ENCODE peak calls at places on chromosomes 12 and 14, in four cellular contexts. A is right lobe of liver, H is WERI-Rb-1, R is choroid plexus epithelial cell. D is an unnamed sample.

GRCh38 chr12:106252056-106252455 is 4.2 kb upstream of the CKAP4 start:
- DNase-seq in R (no peak), A (peak), H (no peak), D (no peak)

GRCh38 chr12:14602128-14602527 is 34.4 kb upstream of the PLBD1 start:
- DNase-seq in A (no peak), H (no peak), R (no peak), D (no peak)

GRCh38 chr14:100664841-100665425 is 61.8 kb upstream of the DLK1 start:
- DNase-seq in H (no peak), R (peak), A (no peak), D (no peak)

GRCh38 chr14:65224799-65225198 is 122.5 kb upstream of the MAX start:
- DNase-seq in H (no peak), R (no peak), A (no peak), D (no peak)

GRCh38 chr12:3263939-3264699 is 186.9 kb downstream of the TSPAN9 start:
- DNase-seq in R (no peak), H (no peak), A (peak), D (no peak)

GRCh38 chr12:3145036-3145435 is 67.9 kb downstream of the TSPAN9 start:
- DNase-seq in R (no peak), A (peak), H (no peak), D (no peak)

GRCh38 chr14:87343641-87344040 is 649.3 kb downstream of the GALC start:
- DNase-seq in H (no peak), A (no peak), R (no peak), D (no peak)

GRCh38 chr12:107320031-107320928 is 226.9 kb upstream of the CRY1 start:
- DNase-seq in H (peak), R (peak), A (no peak), D (no peak)

GRCh38 chr14:104665663-104666522 is 23.5 kb upstream of the INF2 start:
- DNase-seq in A (peak), H (no peak), R (no peak), D (no peak)

GRCh38 chr14:54699087-54699530 is 132.2 kb downstream of the SAMD4A start:
- DNase-seq in A (no peak), H (peak), R (no peak), D (peak)

GRCh38 chr14:68784298-68784910 is 8.5 kb downstream of the ZFP36L1 start:
- DNase-seq in A (peak), H (no peak), R (no peak), D (peak)

GRCh38 chr12:114696443-114697245 is 12.7 kb upstream of the TBX3 start:
- DNase-seq in A (no peak), H (no peak), R (no peak), D (no peak)

GRCh38 chr12:45089417-45089816 is 38.5 kb upstream of the DBX2 start:
- DNase-seq in R (no peak), H (no peak), A (no peak), D (no peak)

GRCh38 chr12:22477894-22478287 is 66.5 kb downstream of the C2CD5 start:
- DNase-seq in R (peak), A (no peak), H (no peak), D (no peak)

GRCh38 chr12:12645485-12645884 is 33.8 kb downstream of the CREBL2 start:
- DNase-seq in H (no peak), R (peak), A (no peak), D (no peak)

GRCh38 chr12:57210926-57211700 is 5.5 kb upstream of the NXPH4 start:
- DNase-seq in R (no peak), H (no peak), A (no peak), D (no peak)

GRCh38 chr12:116545936-116546335 is 13.2 kb upstream of the MAP1LC3B2 start:
- DNase-seq in A (no peak), R (no peak), H (no peak), D (no peak)

GRCh38 chr12:95548056-95548538 is 3.2 kb downstream of the USP44 start:
- DNase-seq in H (peak), R (no peak), A (no peak), D (no peak)

DNA sequence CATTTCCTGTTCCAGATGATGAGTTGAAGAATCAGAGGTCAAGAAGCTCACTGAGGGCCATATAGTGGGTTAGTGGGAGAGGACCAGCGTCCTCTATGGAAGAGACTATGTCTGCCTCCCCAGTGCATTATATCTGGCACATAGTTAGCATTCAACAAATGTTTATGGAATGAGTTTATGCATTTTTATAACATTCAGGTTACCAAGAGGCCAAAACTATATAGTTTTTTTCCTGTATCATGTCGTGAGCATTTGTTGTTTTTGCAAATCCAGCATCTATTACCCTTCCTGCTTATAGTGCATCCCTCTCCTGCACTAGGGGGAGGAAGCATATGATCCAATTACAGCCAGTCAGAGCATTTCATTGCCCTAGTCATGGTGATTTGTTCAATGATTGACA is 60.6 kb downstream of the SUDS3 start:
- DNase-seq in A (no peak), R (peak), H (no peak), D (no peak)
- TF ChIP-seq CTCF in A (no peak), R (no peak), H (no peak), D (no peak)

GRCh38 chr14:106210650-106211049 is 684.3 kb downstream of the TMEM121 start:
- DNase-seq in R (no peak), H (no peak), A (no peak), D (no peak)
- TF ChIP-seq CTCF in R (no peak), H (no peak), A (no peak), D (no peak)

GRCh38 chr14:34875031-34875922 is at the start of gene BAZ1A:
- DNase-seq in H (peak), A (peak), R (peak), D (peak)
- TF ChIP-seq CTCF in H (no peak), A (peak), R (no peak), D (no peak)

GRCh38 chr12:642633-643477 is 20.4 kb downstream of the NINJ2 start:
- DNase-seq in H (peak), R (peak), A (peak), D (no peak)
- TF ChIP-seq CTCF in H (peak), R (peak), A (peak), D (peak)

DNA sequence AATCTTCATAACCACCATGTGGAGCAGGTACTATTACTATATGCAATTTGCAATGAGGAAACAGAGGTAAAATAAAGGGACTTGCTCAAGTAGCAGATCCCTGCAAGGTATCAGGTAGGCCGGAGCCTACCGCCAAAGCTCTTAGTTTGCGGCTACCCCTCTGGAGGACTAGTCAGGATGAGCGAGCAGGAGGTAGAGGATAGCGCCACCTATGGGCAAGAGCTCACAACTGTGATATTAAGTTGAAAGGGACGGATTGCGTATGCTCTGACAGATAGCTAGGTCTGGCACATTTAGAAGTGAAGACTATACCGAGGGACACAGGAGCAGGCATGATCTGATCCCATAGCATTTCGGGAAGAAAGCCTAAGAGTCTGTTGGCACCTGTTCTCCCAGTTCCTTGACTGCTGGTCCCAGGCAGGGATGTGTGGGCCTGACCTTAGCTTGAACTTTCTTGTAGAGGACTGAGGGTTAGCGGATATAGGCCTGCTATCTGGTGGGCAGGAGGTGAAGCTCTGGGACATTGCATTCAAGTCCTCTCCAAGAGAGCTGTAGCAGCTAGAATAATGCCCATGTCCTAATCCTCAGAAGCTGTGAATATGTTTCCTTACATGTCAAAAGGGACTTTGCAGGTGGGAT is 48.0 kb downstream of the SLC17A8 start:
- DNase-seq in A (no peak), H (peak), R (peak), D (no peak)
- TF ChIP-seq CTCF in A (no peak), H (peak), R (peak), D (peak)

GRCh38 chr12:90695415-90695814 is 259.6 kb downstream of the CCER1 start:
- DNase-seq in H (no peak), R (peak), A (no peak), D (no peak)
- TF ChIP-seq CTCF in H (no peak), R (peak), A (peak), D (no peak)

DNA sequence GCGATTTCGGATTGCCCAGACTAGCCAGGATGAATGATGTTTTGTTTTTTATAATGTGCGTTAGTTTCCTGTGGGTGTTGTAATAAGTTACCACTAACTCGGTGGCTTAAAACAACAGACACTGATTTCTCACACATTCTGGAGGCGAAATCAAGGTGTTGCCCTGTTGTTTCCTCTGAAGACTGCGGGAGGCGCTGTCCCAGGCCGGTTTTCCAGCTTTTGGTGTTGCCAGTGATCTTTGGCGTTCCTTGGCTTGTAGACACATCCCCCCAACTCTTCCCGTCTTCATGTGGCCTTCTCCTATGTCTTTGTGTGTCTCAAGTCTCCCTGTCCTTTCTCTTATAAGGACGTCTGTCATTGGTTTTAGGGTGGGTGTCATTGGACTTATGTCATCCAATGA is 267.7 kb downstream of the AACS start:
- DNase-seq in A (no peak), H (no peak), R (no peak), D (no peak)
- TF ChIP-seq CTCF in A (no peak), H (peak), R (peak), D (peak)

DNA sequence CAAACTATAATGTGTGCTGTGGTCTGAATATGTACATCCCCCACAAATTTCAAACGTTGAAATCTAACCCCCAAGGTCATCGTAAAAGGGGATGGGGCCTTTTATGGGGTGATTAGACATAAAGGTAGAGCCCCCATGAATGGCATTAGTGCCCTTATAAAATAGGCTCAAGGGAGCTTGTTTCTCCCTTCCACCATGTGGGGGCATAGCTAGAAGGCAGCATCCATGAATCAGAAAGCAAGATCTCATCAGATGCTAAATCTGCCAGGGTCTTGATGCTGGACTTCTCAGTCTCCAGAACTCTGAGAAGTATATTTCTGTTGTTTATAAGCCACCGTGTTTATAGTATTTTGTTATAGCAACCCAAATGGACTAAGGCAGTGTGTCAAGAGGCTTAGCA is 33.4 kb upstream of the IGF1 start:
- DNase-seq in A (no peak), H (no peak), R (peak), D (no peak)
- TF ChIP-seq CTCF in A (no peak), H (no peak), R (peak), D (peak)

GRCh38 chr12:47378907-47379306 is 299.1 kb upstream of the AMIGO2 start:
- DNase-seq in H (no peak), R (no peak), A (no peak), D (no peak)

GRCh38 chr12:47383942-47384341 is 304.2 kb upstream of the AMIGO2 start:
- DNase-seq in H (no peak), A (no peak), R (peak), D (no peak)

GRCh38 chr12:47378222-47378582 is 298.4 kb upstream of the AMIGO2 start:
- DNase-seq in A (no peak), H (no peak), R (peak), D (no peak)

GRCh38 chr12:47385587-47385986 is 305.8 kb upstream of the AMIGO2 start:
- DNase-seq in A (no peak), H (no peak), R (no peak), D (no peak)

DNA sequence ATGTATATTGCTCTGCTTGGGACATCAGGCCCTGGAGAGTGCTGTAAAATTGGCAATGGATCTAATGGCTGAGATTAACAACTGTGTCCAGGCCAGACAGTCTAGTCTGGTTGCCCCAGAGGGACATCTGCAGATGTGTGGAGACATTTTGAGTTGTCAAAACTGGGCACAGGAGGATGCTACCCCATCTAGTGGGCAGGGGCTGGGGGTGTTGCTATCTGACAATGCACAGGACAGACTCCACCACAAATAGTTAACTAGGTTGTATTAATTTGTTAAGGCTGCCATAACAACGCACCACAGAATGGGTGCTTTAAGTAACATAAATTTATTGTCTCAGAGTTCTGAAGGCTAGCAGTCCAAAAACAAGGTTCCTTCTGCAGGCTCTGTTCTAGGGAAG is 302.5 kb upstream of the AMIGO2 start:
- DNase-seq in H (no peak), A (no peak), R (no peak), D (no peak)
- TF ChIP-seq CTCF in H (no peak), A (no peak), R (no peak), D (no peak)